ENCODE peak calls at places on chromosome X, in five cellular contexts. M, S, F, K and L are unnamed samples.

GRCh38 chrX:137926090-137926489 is 360.2 kb downstream of the ZIC3 start:
- DNase-seq in M (no peak), F (no peak), K (no peak), S (no peak), L (no peak)

GRCh38 chrX:134684956-134685355 is 26.7 kb upstream of the PLAC1 start:
- DNase-seq in S (no peak), F (no peak), M (no peak), K (no peak), L (no peak)

GRCh38 chrX:70128071-70128470 is 5.2 kb upstream of the IGBP1 start:
- DNase-seq in M (no peak), S (no peak), F (no peak), K (no peak), L (peak)

GRCh38 chrX:41010188-41010846 is 74.9 kb upstream of the USP9X start:
- DNase-seq in K (no peak), F (peak), M (peak), S (peak), L (no peak)

GRCh38 chrX:96729868-96730643 is 45.4 kb downstream of the DIAPH2 start:
- DNase-seq in K (no peak), S (no peak), M (no peak), F (no peak), L (no peak)

GRCh38 chrX:114959729-114960128 is 57.7 kb downstream of the IL13RA2 start:
- DNase-seq in M (no peak), F (peak), K (no peak), S (no peak), L (no peak)

GRCh38 chrX:311156-312129 is 7.2 kb downstream of the GTPBP6 start:
- DNase-seq in S (no peak), M (no peak), F (no peak), K (no peak), L (no peak)

GRCh38 chrX:47151428-47151827 is 6.4 kb downstream of the RBM10 start:
- DNase-seq in K (no peak), F (no peak), S (no peak), M (no peak), L (no peak)

GRCh38 chrX:36019164-36019563 is 99.6 kb downstream of the CFAP47 start:
- DNase-seq in S (no peak), K (no peak), F (no peak), M (no peak), L (no peak)

GRCh38 chrX:13101439-13102139 is 57.2 kb upstream of the FAM9C start:
- DNase-seq in S (no peak), F (no peak), M (no peak), K (no peak), L (no peak)

GRCh38 chrX:55056820-55057690 is 17.8 kb upstream of the PAGE2B start:
- DNase-seq in S (no peak), M (no peak), F (no peak), K (no peak), L (no peak)

GRCh38 chrX:55142206-55142918 is 53.5 kb downstream of the PAGE2 start:
- DNase-seq in F (no peak), S (no peak), K (no peak), M (no peak), L (no peak)

GRCh38 chrX:66030505-66031317 is 9.2 kb downstream of the VSIG4 start:
- DNase-seq in K (no peak), M (no peak), F (no peak), S (no peak), L (no peak)

GRCh38 chrX:53261573-53261972 is 19.8 kb downstream of the IQSEC2 start:
- DNase-seq in S (no peak), K (no peak), F (no peak), M (peak), L (no peak)

GRCh38 chrX:11953615-11954014 is 184.7 kb upstream of the FRMPD4 start:
- DNase-seq in S (no peak), M (no peak), F (no peak), K (no peak), L (no peak)

GRCh38 chrX:54980334-54980733 is 13.7 kb downstream of the PFKFB1 start:
- DNase-seq in S (no peak), F (no peak), M (no peak), K (no peak), L (no peak)

GRCh38 chrX:129780441-129781105 is 824 bp downstream of the SASH3 start:
- DNase-seq in F (no peak), K (no peak), M (no peak), S (no peak), L (no peak)

GRCh38 chrX:51614353-51614752 is 4.4 kb downstream of the CENPVL3 start:
- DNase-seq in F (peak), M (no peak), S (no peak), K (no peak), L (peak)

GRCh38 chrX:43882294-43882681 is at the start of gene MAOB:
- DNase-seq in M (peak), F (peak), K (no peak), S (no peak), L (peak)

GRCh38 chrX:34901761-34902160 is 40.8 kb upstream of the FAM47B start:
- DNase-seq in K (no peak), F (no peak), S (no peak), M (no peak), L (no peak)

GRCh38 chrX:133859336-133859735 is 126.1 kb downstream of the GPC3 start:
- DNase-seq in K (no peak), S (no peak), M (no peak), F (no peak), L (no peak)

GRCh38 chrX:139932077-139932900 is 564 bp downstream of the ATP11C start:
- DNase-seq in S (no peak), K (no peak), F (peak), M (no peak), L (peak)

GRCh38 chrX:78545233-78545632 is 113.9 kb downstream of the RTL3 start:
- DNase-seq in K (no peak), S (no peak), M (no peak), F (no peak), L (no peak)

GRCh38 chrX:56802921-56803848 is 74.1 kb downstream of the NBDY start:
- DNase-seq in F (no peak), S (peak), M (peak), K (no peak), L (peak)

GRCh38 chrX:124362761-124363160 is 16.4 kb downstream of the SH2D1A start:
- DNase-seq in F (no peak), S (no peak), M (no peak), K (no peak), L (no peak)

GRCh38 chrX:13123857-13124345 is 79.5 kb upstream of the FAM9C start:
- DNase-seq in S (no peak), F (no peak), M (no peak), K (no peak), L (no peak)